ENCODE peak calls at places on chromosomes 12 and 14, in eight cellular contexts. L is activated T-helper 2 cell treated with anti-CD3 and anti-CD28 coated beads, Interferon-gamma antibody, Interleukin-2, Interleukin-4, amounts not matched to agents 10 μg/mL and 5 μg/mL and 100 μg/mL, durations not matched to agents 14 hours and 24 hours and 36 hours; J is astrocyte; X is HuH-7.5; E is fibroblast of mammary gland; S is left lung; O is NCI-H2029 treated with DMSO at 0.1 percent for 48 hours; C is stimulated activated CD8-positive, alpha-beta memory T cell treated with anti-CD3 and anti-CD28 coated beads, Interleukin-15, amount 100 ng/mL, for 1 hour. G is an unnamed sample.
A peak's percentile ranks its signal among the peaks of the same experiment; 100 is the strongest.

GRCh38 chr14:64722842-64723447 is 18.7 kb downstream of the PLEKHG3 start:
- DNase-seq in L (peak; percentile 22), J (no peak), X (no peak), E (no peak), S (no peak), O (no peak), C (no peak), G (no peak)

GRCh38 chr12:40382217-40382616 is 157.4 kb downstream of the LRRK2 start:
- DNase-seq in L (no peak), J (no peak), X (no peak), E (no peak), S (no peak), O (no peak), C (no peak), G (no peak)

GRCh38 chr12:108326254-108326750 is 12.8 kb downstream of the CMKLR1 start:
- DNase-seq in L (no peak), J (no peak), X (no peak), E (no peak), S (no peak), O (no peak), C (no peak), G (no peak)

GRCh38 chr14:96187216-96188050 is 17.2 kb upstream of the BDKRB2 start:
- DNase-seq in L (no peak), J (peak; percentile 82), X (no peak), E (no peak), S (no peak), O (no peak), C (no peak), G (no peak)

GRCh38 chr12:12056951-12057350 is 13.8 kb upstream of the BCL2L14 start:
- DNase-seq in L (no peak), J (no peak), X (no peak), E (no peak), S (no peak), O (no peak), C (no peak), G (no peak)

GRCh38 chr12:51868821-51869489 is 18.9 kb upstream of the ANKRD33 start:
- DNase-seq in L (no peak), J (no peak), X (peak; percentile 76), E (no peak), S (no peak), O (no peak), C (no peak), G (no peak)

GRCh38 chr12:50033317-50033679 is 8.0 kb upstream of the RACGAP1 start:
- DNase-seq in L (no peak), J (no peak), X (no peak), E (no peak), S (peak; percentile 47), O (no peak), C (no peak), G (no peak)

GRCh38 chr12:57456145-57456700 is 1.1 kb downstream of the INHBE start:
- DNase-seq in L (peak; percentile 36), J (no peak), X (no peak), E (peak; percentile 24), S (no peak), O (peak; percentile 22), C (no peak), G (peak; percentile 6)

GRCh38 chr12:104752883-104753282 is 205.2 kb downstream of the SLC41A2 start:
- DNase-seq in L (no peak), J (no peak), X (no peak), E (no peak), S (no peak), O (no peak), C (no peak), G (no peak)

GRCh38 chr14:79781882-79782281 is 429.4 kb downstream of the DIO2 start:
- DNase-seq in L (no peak), J (peak; percentile 85), X (no peak), E (peak; percentile 26), S (no peak), O (no peak), C (no peak), G (no peak)

GRCh38 chr14:60561845-60562746 is 53.1 kb downstream of the SIX6 start:
- DNase-seq in L (no peak), J (peak; percentile 61), X (peak; percentile 16), E (peak; percentile 87), S (no peak), O (peak; percentile 87), C (no peak), G (peak; percentile 71)

GRCh38 chr12:56778756-56779155 is 15.6 kb downstream of the HSD17B6 start:
- DNase-seq in L (no peak), J (no peak), X (no peak), E (no peak), S (no peak), O (no peak), C (no peak), G (no peak)

GRCh38 chr14:69355955-69356321 is 42.2 kb downstream of the ERH start:
- DNase-seq in L (no peak), J (peak; percentile 80), X (no peak), E (peak; percentile 77), S (no peak), O (no peak), C (no peak), G (no peak)

GRCh38 chr14:38880643-38881567 is 222.1 kb downstream of the SEC23A start:
- DNase-seq in L (no peak), J (no peak), X (no peak), E (no peak), S (no peak), O (no peak), C (no peak), G (no peak)

GRCh38 chr12:68048648-68049297 is 59.5 kb downstream of the IFNG-AS1 start:
- DNase-seq in L (no peak), J (no peak), X (no peak), E (no peak), S (no peak), O (no peak), C (no peak), G (no peak)

GRCh38 chr14:24513009-24513408 is 4.9 kb upstream of the CMA1 start:
- DNase-seq in L (no peak), J (no peak), X (no peak), E (no peak), S (no peak), O (no peak), C (no peak), G (no peak)

GRCh38 chr12:108173160-108173559 is 44.1 kb downstream of the WSCD2 start:
- DNase-seq in L (no peak), J (no peak), X (no peak), E (no peak), S (no peak), O (no peak), C (no peak), G (peak; percentile 7)

G was measured in NCI-H1105 treated with DMSO at 0.1 percent for 48 hours.